ENCODE peak calls at places on chromosome 13, in five cellular contexts. J is Peyer's patch; X is fibroblast of lung; F is CD8-positive, alpha-beta T cell; Z is breast epithelium. D is an unnamed sample.

GRCh38 chr13:106007156-106007555 is 528.3 kb downstream of the EFNB2 start:
- DNase-seq in X (no peak), F (no peak), J (no peak), Z (no peak), D (no peak)

GRCh38 chr13:40069173-40070044 is 413.9 kb downstream of the COG6 start:
- DNase-seq in J (peak), Z (peak), X (peak), F (peak), D (no peak)

GRCh38 chr13:102724923-102725322 is 30.1 kb upstream of the METTL21C start:
- DNase-seq in J (no peak), Z (no peak), X (peak), F (no peak), D (no peak)

GRCh38 chr13:41694902-41695301 is 237.6 kb downstream of the RGCC start:
- DNase-seq in Z (no peak), X (peak), J (no peak), F (no peak), D (peak)

GRCh38 chr13:64850017-64850416 is 2380.1 kb downstream of the PCDH9 start:
- DNase-seq in F (no peak), X (no peak), J (no peak), Z (no peak), D (no peak)

GRCh38 chr13:32267836-32268439 is 47.2 kb downstream of the ZAR1L start:
- DNase-seq in X (no peak), Z (no peak), J (peak), F (peak), D (no peak)

GRCh38 chr13:102658678-102659077 is 36.2 kb downstream of the METTL21C start:
- DNase-seq in Z (no peak), J (no peak), X (no peak), F (no peak), D (no peak)

GRCh38 chr13:75480691-75481175 is 1.2 kb downstream of the TBC1D4 start:
- DNase-seq in X (peak), J (no peak), F (no peak), Z (peak), D (no peak)

GRCh38 chr13:77386046-77386445 is 59.2 kb upstream of the MYCBP2 start:
- DNase-seq in X (peak), Z (no peak), J (no peak), F (no peak), D (no peak)

GRCh38 chr13:43095771-43096719 is 72.7 kb downstream of the DNAJC15 start:
- DNase-seq in X (peak), J (no peak), Z (no peak), F (no peak), D (no peak)

GRCh38 chr13:21076265-21076653 is 14.9 kb upstream of the LATS2 start:
- DNase-seq in J (no peak), Z (no peak), X (no peak), F (no peak), D (no peak)

GRCh38 chr13:91609353-91609752 is 210.9 kb downstream of the GPC5 start:
- DNase-seq in J (no peak), X (peak), F (no peak), Z (no peak), D (no peak)

GRCh38 chr13:110156186-110157065 is 150.5 kb downstream of the COL4A1 start:
- DNase-seq in J (no peak), X (peak), Z (no peak), F (no peak), D (no peak)

GRCh38 chr13:33721719-33722118 is 96.2 kb upstream of the RFC3 start:
- DNase-seq in F (no peak), X (peak), J (no peak), Z (no peak), D (no peak)

GRCh38 chr13:26663801-26664200 is 96.8 kb downstream of the GPR12 start:
- DNase-seq in X (no peak), F (no peak), Z (no peak), J (no peak), D (no peak)

GRCh38 chr13:109785892-109786450 is 412 bp downstream of the IRS2 start:
- DNase-seq in F (no peak), Z (no peak), J (no peak), X (no peak), D (no peak)

GRCh38 chr13:40318366-40318765 is 348.1 kb downstream of the FOXO1 start:
- DNase-seq in J (peak), X (no peak), F (no peak), Z (peak), D (no peak)

GRCh38 chr13:70310720-70311119 is 202.5 kb upstream of the KLHL1 start:
- DNase-seq in J (no peak), Z (no peak), F (no peak), X (peak), D (no peak)

DNA sequence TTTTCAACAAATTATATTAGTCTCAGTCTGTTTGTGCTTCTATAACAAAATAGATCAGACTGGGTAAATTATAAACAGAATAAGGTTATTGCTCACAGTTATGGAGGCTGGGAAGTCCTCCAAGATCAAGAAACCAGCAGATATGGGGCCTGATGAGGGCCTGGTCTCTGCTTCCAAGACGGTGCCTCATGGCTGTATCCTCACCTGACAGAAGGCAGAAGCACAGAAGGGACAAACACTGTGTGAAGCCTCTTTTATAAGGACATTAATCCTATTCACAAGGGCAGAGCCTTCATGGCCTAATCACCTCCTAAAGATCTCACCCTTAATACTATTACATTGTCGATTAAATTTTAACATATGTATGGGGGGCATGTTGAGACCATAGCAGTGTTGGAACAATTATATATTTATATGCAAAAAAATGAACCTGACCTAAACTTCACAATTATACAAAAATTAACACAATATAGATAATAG is 12.7 kb downstream of the F10 start:
- DNase-seq in Z (no peak), X (no peak), J (no peak), F (no peak), D (peak)
- H3K4me3 ChIP-seq in Z (no peak), X (no peak), J (no peak), F (no peak), D (no peak)

GRCh38 chr13:112747256-112747655 is 57.4 kb downstream of the ATP11A start:
- DNase-seq in J (no peak), Z (no peak), F (no peak), X (peak), D (no peak)

GRCh38 chr13:112750570-112750969 is 60.7 kb downstream of the ATP11A start:
- DNase-seq in J (no peak), F (no peak), Z (no peak), X (no peak), D (no peak)

GRCh38 chr13:112746044-112746443 is 56.2 kb downstream of the ATP11A start:
- DNase-seq in J (no peak), X (no peak), Z (no peak), F (no peak), D (no peak)

GRCh38 chr13:112751617-112752016 is 61.8 kb downstream of the ATP11A start:
- DNase-seq in Z (no peak), J (no peak), F (no peak), X (no peak), D (no peak)

GRCh38 chr13:112748947-112749346 is 59.1 kb downstream of the ATP11A start:
- DNase-seq in Z (no peak), F (no peak), J (no peak), X (peak), D (no peak)
- H3K27ac ChIP-seq in Z (no peak), F (no peak), J (no peak), X (no peak), D (no peak)

GRCh38 chr13:30796132-30796832 is 60.9 kb downstream of the ALOX5AP start:
- DNase-seq in X (peak), J (no peak), Z (peak), F (no peak), D (no peak)
- TF ChIP-seq CTCF in X (peak), J (no peak), Z (no peak), F (no peak), D (no peak)

DNA sequence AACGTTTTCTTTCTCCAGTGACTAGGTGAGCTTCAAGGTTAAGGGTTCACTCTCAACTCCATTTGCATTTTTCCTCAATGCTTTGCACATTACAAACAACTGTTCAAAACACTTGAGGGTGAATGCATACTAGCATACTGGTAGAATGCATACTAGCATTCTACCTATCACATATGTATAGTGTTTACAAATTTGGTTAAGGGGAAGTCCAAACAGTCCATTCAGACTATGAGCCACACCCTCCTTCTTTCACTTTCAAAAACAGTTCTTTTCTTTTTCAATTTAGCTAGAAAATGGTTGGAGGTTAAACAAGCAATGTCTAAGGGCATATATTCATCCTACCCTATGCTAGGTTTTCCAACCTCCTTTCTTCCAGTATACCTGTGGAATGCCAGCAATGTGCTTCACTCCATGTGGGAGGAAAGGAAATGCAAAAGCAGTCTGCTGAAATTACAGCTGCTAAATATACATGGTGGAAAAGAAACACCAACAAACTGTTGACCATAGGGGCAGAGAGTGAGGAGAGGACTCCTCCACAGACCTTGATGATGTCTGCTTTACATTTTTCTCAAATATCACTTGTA is 102.6 kb downstream of the DOCK9 start:
- DNase-seq in X (no peak), Z (no peak), F (no peak), J (no peak), D (no peak)
- H3K4me3 ChIP-seq in X (no peak), Z (no peak), F (no peak), J (no peak), D (no peak)

GRCh38 chr13:101065314-101065713 is 351.0 kb downstream of the NALCN start:
- DNase-seq in X (peak), Z (no peak), F (no peak), J (no peak), D (no peak)
- H3K27ac ChIP-seq in X (no peak), Z (no peak), F (no peak), J (no peak), D (no peak)

D was measured in coronary artery.